ENCODE peak calls at places on chromosomes 1 and 21, in eight cellular contexts. One of them, this sample, is unnamed.

GRCh38 chr21:37507716-37508115 is 141.1 kb downstream of the DYRK1A start:
- DNase-seq in neuronal stem cell: no peak
- DNase-seq in adrenal gland: no peak
- DNase-seq in heart right ventricle: no peak
- DNase-seq in stomach: no peak
- DNase-seq in mammary epithelial cell: no peak
- DNase-seq in cardiac muscle cell: no peak
- DNase-seq in aorta: no peak
- DNase-seq in this sample: no peak

GRCh38 chr21:36463991-36464390 is 15.9 kb downstream of the CLDN14 start:
- DNase-seq in mammary epithelial cell: no peak
- DNase-seq in cardiac muscle cell: no peak
- DNase-seq in adrenal gland: no peak
- DNase-seq in aorta: no peak
- DNase-seq in heart right ventricle: no peak
- DNase-seq in neuronal stem cell: no peak
- DNase-seq in stomach: no peak
- DNase-seq in this sample: no peak

GRCh38 chr1:31715097-31715872 is 11.5 kb upstream of the COL16A1 start:
- DNase-seq in aorta: peak; percentile 98
- DNase-seq in cardiac muscle cell: peak; percentile 96
- DNase-seq in stomach: peak; percentile 90
- DNase-seq in mammary epithelial cell: no peak
- DNase-seq in heart right ventricle: peak; percentile 96
- DNase-seq in adrenal gland: peak; percentile 97
- DNase-seq in neuronal stem cell: peak; percentile 82
- DNase-seq in this sample: no peak

GRCh38 chr1:101004061-101004460 is 21.5 kb downstream of the DPH5 start:
- DNase-seq in heart right ventricle: no peak
- DNase-seq in neuronal stem cell: no peak
- DNase-seq in aorta: no peak
- DNase-seq in cardiac muscle cell: no peak
- DNase-seq in adrenal gland: no peak
- DNase-seq in mammary epithelial cell: peak; percentile 71
- DNase-seq in stomach: no peak
- DNase-seq in this sample: no peak

GRCh38 chr1:11645670-11646265 is 8.5 kb downstream of the FBXO2 start:
- DNase-seq in heart right ventricle: peak; percentile 82
- DNase-seq in neuronal stem cell: peak; percentile 76
- DNase-seq in stomach: peak; percentile 82
- DNase-seq in mammary epithelial cell: peak; percentile 49
- DNase-seq in adrenal gland: peak; percentile 85
- DNase-seq in cardiac muscle cell: peak; percentile 89
- DNase-seq in aorta: peak; percentile 93
- DNase-seq in this sample: peak; percentile 65

GRCh38 chr1:145692785-145693443 is 14.3 kb downstream of the PDZK1 start:
- DNase-seq in mammary epithelial cell: no peak
- DNase-seq in stomach: no peak
- DNase-seq in neuronal stem cell: no peak
- DNase-seq in cardiac muscle cell: no peak
- DNase-seq in aorta: no peak
- DNase-seq in adrenal gland: no peak
- DNase-seq in heart right ventricle: no peak
- DNase-seq in this sample: no peak

GRCh38 chr1:77514871-77515776 is 167.3 kb downstream of the ZZZ3 start:
- DNase-seq in aorta: no peak
- DNase-seq in neuronal stem cell: no peak
- DNase-seq in cardiac muscle cell: peak; percentile 69
- DNase-seq in mammary epithelial cell: no peak
- DNase-seq in stomach: no peak
- DNase-seq in adrenal gland: peak; percentile 30
- DNase-seq in heart right ventricle: peak; percentile 36
- DNase-seq in this sample: no peak

GRCh38 chr1:80153762-80154555 is 1147.4 kb upstream of the ADGRL4 start:
- DNase-seq in aorta: no peak
- DNase-seq in stomach: no peak
- DNase-seq in adrenal gland: no peak
- DNase-seq in neuronal stem cell: no peak
- DNase-seq in heart right ventricle: no peak
- DNase-seq in cardiac muscle cell: no peak
- DNase-seq in mammary epithelial cell: peak; percentile 64
- DNase-seq in this sample: no peak

GRCh38 chr1:203325004-203325417 is 19.7 kb downstream of the BTG2 start:
- DNase-seq in mammary epithelial cell: no peak
- DNase-seq in neuronal stem cell: peak; percentile 84
- DNase-seq in heart right ventricle: no peak
- DNase-seq in adrenal gland: no peak
- DNase-seq in stomach: no peak
- DNase-seq in cardiac muscle cell: no peak
- DNase-seq in aorta: no peak
- DNase-seq in this sample: peak; percentile 64

GRCh38 chr1:198155253-198155652 is 1.5 kb upstream of the NEK7 start:
- DNase-seq in mammary epithelial cell: peak; percentile 79
- DNase-seq in stomach: no peak
- DNase-seq in adrenal gland: no peak
- DNase-seq in neuronal stem cell: no peak
- DNase-seq in heart right ventricle: no peak
- DNase-seq in aorta: no peak
- DNase-seq in cardiac muscle cell: no peak
- DNase-seq in this sample: no peak

GRCh38 chr1:151210830-151211229 is 12.5 kb downstream of the PIP5K1A start:
- DNase-seq in mammary epithelial cell: no peak
- DNase-seq in adrenal gland: no peak
- DNase-seq in cardiac muscle cell: no peak
- DNase-seq in neuronal stem cell: no peak
- DNase-seq in aorta: no peak
- DNase-seq in stomach: no peak
- DNase-seq in heart right ventricle: no peak
- DNase-seq in this sample: no peak
- H3K36me3 ChIP-seq in mammary epithelial cell: peaks cover 26% of the 10 kb centered on the region
- H3K36me3 ChIP-seq in adrenal gland: peaks cover 42% of the 10 kb centered on the region
- H3K36me3 ChIP-seq in cardiac muscle cell: peaks cover 19% of the 10 kb centered on the region
- H3K36me3 ChIP-seq in neuronal stem cell: peaks cover 84% of the 10 kb centered on the region
- H3K36me3 ChIP-seq in aorta: no peaks in the 10 kb centered on the region
- H3K36me3 ChIP-seq in stomach: peaks cover 14% of the 10 kb centered on the region
- H3K36me3 ChIP-seq in heart right ventricle: no peaks in the 10 kb centered on the region
- H3K36me3 ChIP-seq in this sample: peaks cover 12% of the 10 kb centered on the region

DNA sequence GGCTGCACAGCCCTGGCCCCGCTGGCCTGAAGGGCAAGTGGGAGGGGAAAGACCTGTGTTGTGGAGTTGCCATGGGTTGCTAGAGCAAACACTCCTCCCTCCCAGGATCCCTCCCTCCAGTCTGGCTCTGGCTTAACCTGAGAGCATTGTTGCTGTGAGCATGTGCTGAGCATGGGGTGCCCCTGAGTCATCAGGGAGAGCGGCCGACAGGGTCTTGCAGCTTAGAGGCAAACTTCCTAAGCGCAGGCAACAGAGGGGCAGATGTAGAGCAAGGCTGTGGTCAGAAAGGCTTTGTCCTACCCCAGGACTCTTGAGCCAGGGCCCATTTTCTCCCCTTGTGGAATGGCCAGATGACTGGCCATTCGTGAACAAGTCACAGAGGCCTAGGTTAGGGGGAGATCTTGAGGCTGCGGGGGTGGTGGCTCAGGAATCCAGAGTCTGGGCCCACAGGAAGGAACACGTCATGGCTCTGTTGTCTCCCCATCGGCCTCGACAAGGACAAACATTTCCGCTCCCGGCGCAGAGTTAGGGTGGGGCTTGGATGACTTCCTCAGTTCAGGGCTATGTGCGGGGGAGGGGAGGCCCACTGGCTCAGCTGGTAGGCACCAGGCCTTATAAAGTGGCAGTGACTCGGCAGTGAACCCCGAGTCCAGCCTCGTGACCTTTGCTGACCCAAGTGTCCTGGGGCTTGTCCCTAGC is 362 bp upstream of the DYNLT4 start:
- DNase-seq in neuronal stem cell: peak; percentile 90
- DNase-seq in mammary epithelial cell: peak; percentile 99
- DNase-seq in cardiac muscle cell: peak; percentile 67
- DNase-seq in heart right ventricle: peak; percentile 95
- DNase-seq in aorta: peak; percentile 99
- DNase-seq in stomach: peak; percentile 95
- DNase-seq in adrenal gland: peak; percentile 99
- DNase-seq in this sample: peak; percentile 93
- H3K4me1 ChIP-seq in neuronal stem cell: peaks cover 35% of the 10 kb centered on the region
- H3K4me1 ChIP-seq in mammary epithelial cell: peaks cover 80% of the 10 kb centered on the region
- H3K4me1 ChIP-seq in cardiac muscle cell: peaks cover 36% of the 10 kb centered on the region
- H3K4me1 ChIP-seq in heart right ventricle: peaks cover 97% of the 10 kb centered on the region
- H3K4me1 ChIP-seq in aorta: peaks cover 4% of the 10 kb centered on the region
- H3K4me1 ChIP-seq in stomach: peaks cover 74% of the 10 kb centered on the region
- H3K4me1 ChIP-seq in adrenal gland: peaks cover 77% of the 10 kb centered on the region
- H3K4me1 ChIP-seq in this sample: peaks cover 82% of the 10 kb centered on the region

GRCh38 chr1:8602471-8603219 is 214.8 kb downstream of the RERE start:
- DNase-seq in aorta: no peak
- DNase-seq in cardiac muscle cell: no peak
- DNase-seq in neuronal stem cell: no peak
- DNase-seq in mammary epithelial cell: no peak
- DNase-seq in stomach: no peak
- DNase-seq in heart right ventricle: no peak
- DNase-seq in adrenal gland: no peak
- DNase-seq in this sample: no peak

GRCh38 chr1:8599813-8600212 is 217.6 kb downstream of the RERE start:
- DNase-seq in cardiac muscle cell: no peak
- DNase-seq in aorta: no peak
- DNase-seq in adrenal gland: no peak
- DNase-seq in stomach: no peak
- DNase-seq in heart right ventricle: no peak
- DNase-seq in mammary epithelial cell: no peak
- DNase-seq in neuronal stem cell: no peak
- DNase-seq in this sample: no peak

GRCh38 chr1:8598783-8599182 is 218.7 kb downstream of the RERE start:
- DNase-seq in neuronal stem cell: no peak
- DNase-seq in adrenal gland: no peak
- DNase-seq in mammary epithelial cell: no peak
- DNase-seq in aorta: no peak
- DNase-seq in cardiac muscle cell: peak; percentile 68
- DNase-seq in stomach: no peak
- DNase-seq in heart right ventricle: peak; percentile 30
- DNase-seq in this sample: no peak

GRCh38 chr1:8598060-8598724 is 219.2 kb downstream of the RERE start:
- DNase-seq in adrenal gland: peak; percentile 29
- DNase-seq in stomach: peak; percentile 50
- DNase-seq in heart right ventricle: no peak
- DNase-seq in neuronal stem cell: no peak
- DNase-seq in aorta: peak; percentile 67
- DNase-seq in cardiac muscle cell: peak; percentile 45
- DNase-seq in mammary epithelial cell: no peak
- DNase-seq in this sample: no peak

GRCh38 chr1:8600336-8600735 is 217.1 kb downstream of the RERE start:
- DNase-seq in adrenal gland: no peak
- DNase-seq in cardiac muscle cell: no peak
- DNase-seq in aorta: no peak
- DNase-seq in heart right ventricle: no peak
- DNase-seq in mammary epithelial cell: no peak
- DNase-seq in stomach: no peak
- DNase-seq in neuronal stem cell: no peak
- DNase-seq in this sample: no peak
- H3K27ac ChIP-seq in adrenal gland: no peak overlapping the region
- H3K27ac ChIP-seq in cardiac muscle cell: peak overlapping the region; percentile 87
- H3K27ac ChIP-seq in aorta: no peak overlapping the region
- H3K27ac ChIP-seq in heart right ventricle: peak overlapping the region; percentile 1
- H3K27ac ChIP-seq in mammary epithelial cell: no peak overlapping the region
- H3K27ac ChIP-seq in stomach: no peak overlapping the region
- H3K27ac ChIP-seq in neuronal stem cell: no peak overlapping the region
- H3K27ac ChIP-seq in this sample: no peak overlapping the region

DNA sequence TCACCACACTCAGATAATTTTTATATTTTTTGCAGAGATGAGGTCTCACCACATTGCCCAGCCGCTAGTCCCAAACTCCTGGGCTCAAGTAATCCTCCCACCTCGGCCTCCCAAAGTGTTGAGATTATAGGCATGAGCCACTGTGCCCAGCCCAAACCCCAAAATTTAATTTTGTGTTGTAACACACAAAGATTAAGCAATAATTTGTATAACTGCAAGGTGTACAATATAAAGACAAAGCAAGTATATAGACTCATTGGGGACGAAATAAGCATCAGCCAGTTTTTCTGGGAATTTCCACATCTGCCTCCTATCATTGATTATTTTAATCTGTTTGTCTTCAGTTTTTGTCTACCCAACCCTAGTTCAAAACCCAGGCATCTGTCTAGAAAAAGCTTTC is 42.7 kb downstream of the ST7L start:
- DNase-seq in neuronal stem cell: no peak
- DNase-seq in heart right ventricle: no peak
- DNase-seq in stomach: no peak
- DNase-seq in aorta: no peak
- DNase-seq in mammary epithelial cell: no peak
- DNase-seq in adrenal gland: no peak
- DNase-seq in cardiac muscle cell: no peak
- DNase-seq in this sample: no peak
- H3K36me3 ChIP-seq in neuronal stem cell: peaks cover 88% of the 10 kb centered on the region
- H3K36me3 ChIP-seq in heart right ventricle: no peaks in the 10 kb centered on the region
- H3K36me3 ChIP-seq in stomach: peaks cover 12% of the 10 kb centered on the region
- H3K36me3 ChIP-seq in aorta: peaks cover 2% of the 10 kb centered on the region
- H3K36me3 ChIP-seq in mammary epithelial cell: peaks cover 16% of the 10 kb centered on the region
- H3K36me3 ChIP-seq in adrenal gland: peaks cover 19% of the 10 kb centered on the region
- H3K36me3 ChIP-seq in cardiac muscle cell: peaks cover 40% of the 10 kb centered on the region
- H3K36me3 ChIP-seq in this sample: peaks cover 14% of the 10 kb centered on the region

DNA sequence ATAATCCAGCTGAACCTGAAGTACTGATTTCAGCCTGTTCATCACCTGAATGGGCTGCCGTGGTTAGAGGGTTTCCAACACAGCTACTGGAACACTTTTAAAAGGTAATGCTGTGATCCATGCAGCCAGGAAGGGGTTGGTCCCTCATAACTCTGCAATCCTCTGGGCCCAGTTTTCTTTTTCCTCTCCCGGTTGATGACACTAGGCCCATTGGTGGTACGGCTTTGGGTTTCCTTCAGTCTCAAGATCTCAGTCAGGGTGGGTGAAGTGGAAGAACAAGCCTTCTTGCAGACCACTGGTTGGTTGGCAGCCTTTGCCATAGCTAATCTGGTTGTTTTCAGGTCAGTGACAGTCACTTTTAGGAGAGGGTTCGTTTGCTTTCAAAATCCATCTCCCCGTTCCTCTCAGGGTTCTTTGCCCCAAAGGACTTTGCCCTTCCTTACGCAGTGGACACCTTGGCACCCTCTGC is 502 bp upstream of the SLC35A3 start:
- DNase-seq in cardiac muscle cell: no peak
- DNase-seq in adrenal gland: no peak
- DNase-seq in mammary epithelial cell: no peak
- DNase-seq in neuronal stem cell: no peak
- DNase-seq in heart right ventricle: no peak
- DNase-seq in aorta: no peak
- DNase-seq in stomach: no peak
- DNase-seq in this sample: no peak
- H3K4me1 ChIP-seq in cardiac muscle cell: peaks cover 11% of the 10 kb centered on the region
- H3K4me1 ChIP-seq in adrenal gland: peaks cover 7% of the 10 kb centered on the region
- H3K4me1 ChIP-seq in mammary epithelial cell: peaks cover 13% of the 10 kb centered on the region
- H3K4me1 ChIP-seq in neuronal stem cell: peaks cover 3% of the 10 kb centered on the region
- H3K4me1 ChIP-seq in heart right ventricle: peaks cover 24% of the 10 kb centered on the region
- H3K4me1 ChIP-seq in aorta: no peaks in the 10 kb centered on the region
- H3K4me1 ChIP-seq in stomach: peaks cover 49% of the 10 kb centered on the region
- H3K4me1 ChIP-seq in this sample: peaks cover 5% of the 10 kb centered on the region